ENCODE peak calls at places on chromosomes 11 and 22, in seven cellular contexts. Y, B, W, G, U, K and H are unnamed samples.

GRCh38 chr11:72831521-72832300 is 17.5 kb downstream of the ATG16L2 start:
- DNase-seq in G (peak; percentile 59), K (no peak), W (peak; percentile 89), U (peak; percentile 70), B (peak; percentile 85), Y (peak; percentile 29), H (peak; percentile 71)

GRCh38 chr11:130115218-130115617 is 44.4 kb upstream of the ST14 start:
- DNase-seq in U (no peak), Y (no peak), W (no peak), B (peak; percentile 63), K (no peak), G (no peak), H (no peak)

GRCh38 chr11:43579171-43579918 is 101.2 kb upstream of the HSD17B12 start:
- DNase-seq in K (no peak), W (no peak), Y (no peak), U (no peak), B (peak; percentile 44), G (no peak), H (peak; percentile 67)

GRCh38 chr22:50011447-50012200 is 941 bp downstream of the IL17REL start:
- DNase-seq in G (no peak), Y (no peak), K (no peak), W (no peak), U (no peak), B (no peak), H (peak; percentile 7)

GRCh38 chr11:131537729-131538128 is 167.3 kb downstream of the NTM start:
- DNase-seq in W (no peak), K (no peak), Y (no peak), B (no peak), G (no peak), U (no peak), H (no peak)

GRCh38 chr11:11808992-11809583 is 32.7 kb upstream of the USP47 start:
- DNase-seq in W (no peak), B (no peak), Y (no peak), G (peak; percentile 8), K (no peak), U (no peak), H (no peak)

GRCh38 chr11:32318071-32318815 is 117.1 kb downstream of the WT1 start:
- DNase-seq in Y (no peak), K (no peak), G (no peak), W (no peak), U (no peak), B (no peak), H (no peak)

GRCh38 chr11:15793032-15793996 is 563.0 kb downstream of the SOX6 start:
- DNase-seq in Y (no peak), B (peak; percentile 96), G (no peak), W (no peak), K (no peak), U (no peak), H (no peak)

GRCh38 chr22:31081963-31082605 is 966 bp downstream of the SMTN start:
- DNase-seq in W (peak; percentile 42), B (peak; percentile 75), U (no peak), K (no peak), Y (no peak), G (no peak), H (no peak)

GRCh38 chr22:20434773-20435172 is 2.9 kb downstream of the SCARF2 start:
- DNase-seq in U (no peak), K (no peak), W (no peak), B (no peak), G (no peak), Y (no peak), H (no peak)

GRCh38 chr11:11849127-11849746 is 7.5 kb downstream of the USP47 start:
- DNase-seq in B (peak; percentile 81), Y (peak; percentile 34), U (peak; percentile 32), W (peak; percentile 41), G (no peak), K (no peak), H (peak; percentile 81)

GRCh38 chr11:125180413-125181305 is 16.1 kb downstream of the PKNOX2 start:
- DNase-seq in K (no peak), U (no peak), Y (no peak), W (no peak), G (no peak), B (peak; percentile 63), H (peak; percentile 38)

GRCh38 chr11:61639816-61640443 is 40.3 kb upstream of the DAGLA start:
- DNase-seq in W (no peak), Y (no peak), B (peak; percentile 35), U (no peak), G (no peak), K (no peak), H (no peak)

GRCh38 chr11:1161410-1162152 is 3.8 kb downstream of the MUC5AC start:
- DNase-seq in K (no peak), B (no peak), W (peak; percentile 16), U (no peak), Y (no peak), G (no peak), H (no peak)

GRCh38 chr22:29314537-29315285 is 786 bp downstream of the RASL10A start:
- DNase-seq in Y (no peak), G (no peak), U (no peak), K (no peak), W (peak; percentile 65), B (no peak), H (peak; percentile 49)

GRCh38 chr11:64514596-64514995 is 76.4 kb upstream of the SLC22A12 start:
- DNase-seq in B (no peak), U (no peak), Y (no peak), K (no peak), G (no peak), W (no peak), H (no peak)

GRCh38 chr11:125263268-125263790 is 98.8 kb downstream of the PKNOX2 start:
- DNase-seq in B (peak; percentile 97), W (peak; percentile 70), Y (no peak), K (no peak), G (peak; percentile 95), U (peak; percentile 51), H (peak; percentile 99)

GRCh38 chr22:21697021-21697771 is 31.4 kb downstream of the PPIL2 start:
- DNase-seq in G (no peak), K (no peak), Y (no peak), U (no peak), W (no peak), B (no peak), H (no peak)

GRCh38 chr11:72668645-72669347 is 5.4 kb downstream of the PDE2A start:
- DNase-seq in U (no peak), B (no peak), W (no peak), G (no peak), K (no peak), Y (no peak), H (no peak)

GRCh38 chr11:9838229-9838628 is 174.4 kb downstream of the SWAP70 start:
- DNase-seq in B (peak; percentile 80), K (no peak), W (no peak), Y (no peak), U (no peak), G (no peak), H (no peak)

GRCh38 chr11:4194889-4195288 is 100.3 kb downstream of the RRM1 start:
- DNase-seq in Y (no peak), K (no peak), B (no peak), U (no peak), W (no peak), G (no peak), H (no peak)

GRCh38 chr22:37739000-37739399 is 42.2 kb downstream of the TRIOBP start:
- DNase-seq in W (no peak), Y (no peak), K (no peak), U (no peak), G (no peak), B (peak; percentile 72), H (no peak)